ENCODE peak calls at places on chromosome 22, in eight cellular contexts. One of them, this sample, is unnamed. For H3K4me1, the result is how much of the 10 kb centered on the place peaks cover.

GRCh38 chr22:46946383-46946965 is 184.0 kb downstream of the TBC1D22A start:
- DNase-seq in HepG2: no peak
- DNase-seq in CD8-positive, alpha-beta T cell: no peak
- DNase-seq in cardiac muscle cell: no peak
- DNase-seq in neural progenitor cell: no peak
- DNase-seq in lower lobe of right lung: no peak
- DNase-seq in endothelial cell of umbilical vein: no peak
- DNase-seq in GM23248: no peak
- DNase-seq in this sample: no peak

GRCh38 chr22:46078241-46079092 is 71.9 kb upstream of the PPARA start:
- DNase-seq in HepG2: no peak
- DNase-seq in CD8-positive, alpha-beta T cell: no peak
- DNase-seq in cardiac muscle cell: no peak
- DNase-seq in neural progenitor cell: no peak
- DNase-seq in lower lobe of right lung: peak
- DNase-seq in endothelial cell of umbilical vein: no peak
- DNase-seq in GM23248: peak
- DNase-seq in this sample: no peak

GRCh38 chr22:32573991-32574390 is 99.4 kb downstream of the FBXO7 start:
- DNase-seq in HepG2: no peak
- DNase-seq in CD8-positive, alpha-beta T cell: no peak
- DNase-seq in cardiac muscle cell: no peak
- DNase-seq in neural progenitor cell: no peak
- DNase-seq in lower lobe of right lung: no peak
- DNase-seq in endothelial cell of umbilical vein: no peak
- DNase-seq in GM23248: no peak
- DNase-seq in this sample: no peak

GRCh38 chr22:30276041-30276440 is 9.4 kb upstream of the OSM start:
- DNase-seq in HepG2: no peak
- DNase-seq in CD8-positive, alpha-beta T cell: no peak
- DNase-seq in cardiac muscle cell: no peak
- DNase-seq in neural progenitor cell: no peak
- DNase-seq in lower lobe of right lung: peak
- DNase-seq in endothelial cell of umbilical vein: no peak
- DNase-seq in GM23248: no peak
- DNase-seq in this sample: no peak

GRCh38 chr22:50227588-50228215 is 17.1 kb downstream of the TUBGCP6 start:
- DNase-seq in HepG2: no peak
- DNase-seq in CD8-positive, alpha-beta T cell: no peak
- DNase-seq in cardiac muscle cell: no peak
- DNase-seq in neural progenitor cell: no peak
- DNase-seq in lower lobe of right lung: peak
- DNase-seq in endothelial cell of umbilical vein: no peak
- DNase-seq in GM23248: no peak
- DNase-seq in this sample: no peak

GRCh38 chr22:16806401-16806800 is 18.8 kb downstream of the XKR3 start:
- DNase-seq in HepG2: no peak
- DNase-seq in CD8-positive, alpha-beta T cell: no peak
- DNase-seq in cardiac muscle cell: no peak
- DNase-seq in neural progenitor cell: no peak
- DNase-seq in lower lobe of right lung: no peak
- DNase-seq in endothelial cell of umbilical vein: no peak
- DNase-seq in GM23248: no peak
- DNase-seq in this sample: no peak

GRCh38 chr22:16917144-16918003 is 90.6 kb downstream of the GAB4 start:
- DNase-seq in HepG2: peak
- DNase-seq in CD8-positive, alpha-beta T cell: peak
- DNase-seq in cardiac muscle cell: peak
- DNase-seq in neural progenitor cell: peak
- DNase-seq in lower lobe of right lung: peak
- DNase-seq in endothelial cell of umbilical vein: peak
- DNase-seq in GM23248: peak
- DNase-seq in this sample: peak

GRCh38 chr22:45966320-45966891 is 10.6 kb downstream of the WNT7B start:
- DNase-seq in HepG2: no peak
- DNase-seq in CD8-positive, alpha-beta T cell: no peak
- DNase-seq in cardiac muscle cell: no peak
- DNase-seq in neural progenitor cell: no peak
- DNase-seq in lower lobe of right lung: no peak
- DNase-seq in endothelial cell of umbilical vein: no peak
- DNase-seq in GM23248: no peak
- DNase-seq in this sample: no peak

GRCh38 chr22:42595434-42595833 is 19.2 kb downstream of the POLDIP3 start:
- DNase-seq in HepG2: no peak
- DNase-seq in CD8-positive, alpha-beta T cell: no peak
- DNase-seq in cardiac muscle cell: peak
- DNase-seq in neural progenitor cell: no peak
- DNase-seq in lower lobe of right lung: no peak
- DNase-seq in endothelial cell of umbilical vein: no peak
- DNase-seq in GM23248: no peak
- DNase-seq in this sample: no peak

GRCh38 chr22:37371491-37371890 is 55.8 kb downstream of the ELFN2 start:
- DNase-seq in HepG2: no peak
- DNase-seq in CD8-positive, alpha-beta T cell: no peak
- DNase-seq in cardiac muscle cell: no peak
- DNase-seq in neural progenitor cell: no peak
- DNase-seq in lower lobe of right lung: no peak
- DNase-seq in endothelial cell of umbilical vein: no peak
- DNase-seq in GM23248: no peak
- DNase-seq in this sample: no peak

GRCh38 chr22:29855611-29856181 is 17.6 kb upstream of the ASCC2 start:
- DNase-seq in HepG2: no peak
- DNase-seq in CD8-positive, alpha-beta T cell: no peak
- DNase-seq in cardiac muscle cell: peak
- DNase-seq in neural progenitor cell: no peak
- DNase-seq in lower lobe of right lung: no peak
- DNase-seq in endothelial cell of umbilical vein: no peak
- DNase-seq in GM23248: peak
- DNase-seq in this sample: peak

GRCh38 chr22:22848364-22848866 is 39.2 kb upstream of the IGLL5 start:
- DNase-seq in HepG2: peak
- DNase-seq in CD8-positive, alpha-beta T cell: peak
- DNase-seq in cardiac muscle cell: no peak
- DNase-seq in neural progenitor cell: peak
- DNase-seq in lower lobe of right lung: peak
- DNase-seq in endothelial cell of umbilical vein: peak
- DNase-seq in GM23248: peak
- DNase-seq in this sample: peak

GRCh38 chr22:50317674-50318073 is 9.1 kb downstream of the DENND6B start:
- DNase-seq in HepG2: no peak
- DNase-seq in CD8-positive, alpha-beta T cell: no peak
- DNase-seq in cardiac muscle cell: no peak
- DNase-seq in neural progenitor cell: no peak
- DNase-seq in lower lobe of right lung: no peak
- DNase-seq in endothelial cell of umbilical vein: no peak
- DNase-seq in GM23248: no peak
- DNase-seq in this sample: no peak

DNA sequence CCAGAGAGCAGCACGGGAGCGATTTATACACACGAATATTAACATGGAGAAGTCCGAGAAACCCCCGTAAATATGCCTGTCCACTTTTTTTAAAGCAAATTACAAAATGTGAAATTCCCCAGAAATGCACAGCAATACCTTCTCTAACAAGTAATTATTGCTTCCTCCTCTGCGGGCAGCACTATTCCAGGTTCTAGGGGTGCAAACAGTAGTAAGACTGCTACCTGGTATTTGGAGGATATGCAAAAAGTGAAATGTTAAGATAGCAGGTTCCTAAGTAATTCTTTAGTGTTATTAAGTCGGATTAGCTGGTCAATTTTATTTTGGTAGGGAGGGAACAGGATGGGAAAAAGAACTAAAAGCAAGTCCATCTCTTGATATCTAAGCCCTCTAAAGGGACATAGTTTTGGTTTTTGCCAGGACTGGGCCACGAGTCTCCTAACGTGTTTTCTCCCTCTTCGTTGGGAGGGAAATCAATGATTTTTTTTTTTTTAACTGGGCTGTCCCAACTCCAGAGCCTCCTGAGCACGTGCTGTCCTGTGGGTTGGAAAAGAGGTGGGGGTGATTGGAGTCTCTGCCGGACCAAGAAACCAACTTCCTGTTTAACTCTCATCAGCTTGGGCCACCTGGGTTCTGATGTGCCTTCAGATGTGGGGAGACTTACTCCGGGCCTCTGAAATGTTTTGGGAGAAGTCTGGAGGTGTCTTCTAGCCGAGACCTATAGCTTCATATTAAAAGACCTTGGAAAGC is 1.7 kb upstream of the XBP1 start:
- DNase-seq in HepG2: peak
- DNase-seq in CD8-positive, alpha-beta T cell: no peak
- DNase-seq in cardiac muscle cell: no peak
- DNase-seq in neural progenitor cell: no peak
- DNase-seq in lower lobe of right lung: no peak
- DNase-seq in endothelial cell of umbilical vein: peak
- DNase-seq in GM23248: no peak
- DNase-seq in this sample: no peak
- H3K4me3 ChIP-seq in HepG2: peak
- H3K4me3 ChIP-seq in CD8-positive, alpha-beta T cell: peak
- H3K4me3 ChIP-seq in cardiac muscle cell: no peak
- H3K4me3 ChIP-seq in neural progenitor cell: no peak
- H3K4me3 ChIP-seq in lower lobe of right lung: peak
- H3K4me3 ChIP-seq in endothelial cell of umbilical vein: no peak
- H3K4me3 ChIP-seq in GM23248: peak
- H3K4me3 ChIP-seq in this sample: peak

GRCh38 chr22:36325163-36326031 is 62.4 kb downstream of the MYH9 start:
- DNase-seq in HepG2: no peak
- DNase-seq in CD8-positive, alpha-beta T cell: no peak
- DNase-seq in cardiac muscle cell: no peak
- DNase-seq in neural progenitor cell: no peak
- DNase-seq in lower lobe of right lung: peak
- DNase-seq in endothelial cell of umbilical vein: peak
- DNase-seq in GM23248: peak
- DNase-seq in this sample: no peak

GRCh38 chr22:36324414-36324813 is 63.4 kb downstream of the MYH9 start:
- DNase-seq in HepG2: no peak
- DNase-seq in CD8-positive, alpha-beta T cell: no peak
- DNase-seq in cardiac muscle cell: no peak
- DNase-seq in neural progenitor cell: no peak
- DNase-seq in lower lobe of right lung: no peak
- DNase-seq in endothelial cell of umbilical vein: no peak
- DNase-seq in GM23248: peak
- DNase-seq in this sample: no peak

GRCh38 chr22:36322602-36322915 is 65.2 kb downstream of the MYH9 start:
- DNase-seq in HepG2: no peak
- DNase-seq in CD8-positive, alpha-beta T cell: no peak
- DNase-seq in cardiac muscle cell: no peak
- DNase-seq in neural progenitor cell: no peak
- DNase-seq in lower lobe of right lung: no peak
- DNase-seq in endothelial cell of umbilical vein: no peak
- DNase-seq in GM23248: no peak
- DNase-seq in this sample: no peak

GRCh38 chr22:36323182-36323854 is 64.4 kb downstream of the MYH9 start:
- DNase-seq in HepG2: no peak
- DNase-seq in CD8-positive, alpha-beta T cell: no peak
- DNase-seq in cardiac muscle cell: peak
- DNase-seq in neural progenitor cell: no peak
- DNase-seq in lower lobe of right lung: peak
- DNase-seq in endothelial cell of umbilical vein: peak
- DNase-seq in GM23248: peak
- DNase-seq in this sample: no peak

GRCh38 chr22:36323855-36324331 is 63.9 kb downstream of the MYH9 start:
- DNase-seq in HepG2: no peak
- DNase-seq in CD8-positive, alpha-beta T cell: no peak
- DNase-seq in cardiac muscle cell: no peak
- DNase-seq in neural progenitor cell: no peak
- DNase-seq in lower lobe of right lung: no peak
- DNase-seq in endothelial cell of umbilical vein: no peak
- DNase-seq in GM23248: peak
- DNase-seq in this sample: no peak
- H3K4me1 ChIP-seq in HepG2: under half
- H3K4me1 ChIP-seq in CD8-positive, alpha-beta T cell: under half
- H3K4me1 ChIP-seq in cardiac muscle cell: under half
- H3K4me1 ChIP-seq in neural progenitor cell: under half
- H3K4me1 ChIP-seq in lower lobe of right lung: half or more
- H3K4me1 ChIP-seq in endothelial cell of umbilical vein: half or more
- H3K4me1 ChIP-seq in GM23248: under half
- H3K4me1 ChIP-seq in this sample: half or more

GRCh38 chr22:40088818-40089217 is 88.9 kb upstream of the TNRC6B start:
- DNase-seq in HepG2: no peak
- DNase-seq in CD8-positive, alpha-beta T cell: no peak
- DNase-seq in cardiac muscle cell: no peak
- DNase-seq in neural progenitor cell: no peak
- DNase-seq in lower lobe of right lung: no peak
- DNase-seq in endothelial cell of umbilical vein: no peak
- DNase-seq in GM23248: no peak
- DNase-seq in this sample: no peak

DNA sequence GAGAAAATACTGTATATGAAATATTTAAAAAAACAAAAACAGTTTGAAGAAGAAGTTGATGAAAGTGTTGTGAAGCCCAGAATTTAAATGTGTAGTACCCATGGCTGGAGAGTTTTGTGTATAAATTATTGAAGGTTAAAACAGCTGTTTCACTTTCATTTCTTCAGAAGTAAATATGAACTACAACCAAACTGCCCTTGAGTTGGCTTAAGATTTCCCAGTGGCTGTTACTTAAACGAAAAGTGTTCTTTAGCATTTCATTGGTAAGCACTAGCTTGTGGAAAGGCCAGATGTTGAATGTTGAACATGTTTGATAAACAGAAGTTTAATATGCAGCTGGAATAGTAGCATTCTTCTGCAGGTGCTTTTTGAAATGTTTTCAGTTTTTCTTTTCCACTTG is 83.3 kb upstream of the TNRC6B start:
- DNase-seq in HepG2: no peak
- DNase-seq in CD8-positive, alpha-beta T cell: no peak
- DNase-seq in cardiac muscle cell: no peak
- DNase-seq in neural progenitor cell: no peak
- DNase-seq in lower lobe of right lung: no peak
- DNase-seq in endothelial cell of umbilical vein: no peak
- DNase-seq in GM23248: peak
- DNase-seq in this sample: no peak
- H3K4me3 ChIP-seq in HepG2: no peak
- H3K4me3 ChIP-seq in CD8-positive, alpha-beta T cell: no peak
- H3K4me3 ChIP-seq in cardiac muscle cell: no peak
- H3K4me3 ChIP-seq in neural progenitor cell: no peak
- H3K4me3 ChIP-seq in lower lobe of right lung: no peak
- H3K4me3 ChIP-seq in endothelial cell of umbilical vein: no peak
- H3K4me3 ChIP-seq in GM23248: peak
- H3K4me3 ChIP-seq in this sample: peak

DNA sequence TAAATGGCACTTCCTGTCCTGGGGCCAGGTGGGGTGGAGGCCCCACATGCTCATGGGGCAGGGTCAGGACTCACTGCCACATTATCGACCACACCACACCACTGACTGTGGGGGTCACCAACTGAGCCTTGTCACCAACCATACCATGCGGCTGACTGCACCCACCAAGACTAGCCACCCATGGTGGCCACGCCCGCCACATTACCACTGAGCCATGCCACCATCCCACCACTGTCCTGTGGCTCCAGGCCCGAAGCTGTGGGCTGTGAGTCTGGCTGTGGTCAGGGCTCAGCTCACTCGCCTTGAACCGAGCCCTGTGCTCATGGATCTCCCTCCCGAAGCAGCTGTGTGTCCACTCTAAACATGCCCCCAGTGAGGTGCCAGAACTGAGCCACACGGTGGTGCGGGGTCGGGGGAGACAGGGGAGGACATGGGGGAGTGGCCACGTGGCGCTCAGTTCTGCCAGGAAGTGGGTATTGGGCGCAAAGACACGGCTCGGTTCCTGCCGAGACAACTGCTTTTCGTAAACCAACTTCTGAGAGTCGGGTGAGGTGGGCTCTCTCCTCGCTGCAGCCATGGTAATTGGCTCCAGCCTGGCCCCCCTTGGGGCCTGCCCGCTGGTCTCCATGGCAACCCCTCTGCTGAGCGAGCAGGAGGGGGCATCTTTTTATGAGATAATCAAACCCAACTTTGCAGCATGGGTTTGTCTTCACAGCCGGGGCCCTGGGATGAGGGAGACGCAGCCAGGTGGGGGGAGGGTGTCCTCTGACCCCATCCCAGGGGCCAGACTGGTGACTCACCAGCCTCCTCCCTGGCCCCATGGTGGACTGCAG is 23.2 kb downstream of the RTN4R start:
- DNase-seq in HepG2: no peak
- DNase-seq in CD8-positive, alpha-beta T cell: peak
- DNase-seq in cardiac muscle cell: no peak
- DNase-seq in neural progenitor cell: peak
- DNase-seq in lower lobe of right lung: no peak
- DNase-seq in endothelial cell of umbilical vein: no peak
- DNase-seq in GM23248: no peak
- DNase-seq in this sample: no peak
- H3K4me1 ChIP-seq in HepG2: under half
- H3K4me1 ChIP-seq in CD8-positive, alpha-beta T cell: half or more
- H3K4me1 ChIP-seq in cardiac muscle cell: under half
- H3K4me1 ChIP-seq in neural progenitor cell: under half
- H3K4me1 ChIP-seq in lower lobe of right lung: under half
- H3K4me1 ChIP-seq in endothelial cell of umbilical vein: under half
- H3K4me1 ChIP-seq in GM23248: under half
- H3K4me1 ChIP-seq in this sample: under half

This sample was measured in gastrocnemius medialis.